ENCODE peak calls at places on chromosome 22, in ten cellular contexts. N, B, V, K, O, J, T, A, I and C are unnamed samples.

GRCh38 chr22:30882974-30883533 is 85.5 kb downstream of the MORC2 start:
- DNase-seq in N (no peak), B (no peak), V (no peak), K (no peak), O (no peak), J (no peak), T (no peak), A (no peak), I (no peak), C (no peak)

GRCh38 chr22:25039754-25040153 is 87.2 kb downstream of the KIAA1671 start:
- DNase-seq in N (no peak), B (no peak), V (no peak), K (no peak), O (no peak), J (no peak), T (no peak), A (no peak), I (no peak), C (no peak)

GRCh38 chr22:43292633-43293025 is 50.5 kb downstream of the SCUBE1 start:
- DNase-seq in N (no peak), B (no peak), V (no peak), K (no peak), O (no peak), J (no peak), T (no peak), A (no peak), I (no peak), C (no peak)

GRCh38 chr22:22884888-22885840 is 2.5 kb upstream of the IGLL5 start:
- DNase-seq in N (no peak), B (no peak), V (no peak), K (peak), O (peak), J (no peak), T (no peak), A (peak), I (no peak), C (no peak)

GRCh38 chr22:22526125-22526912 is 6.2 kb upstream of the ZNF280A start:
- DNase-seq in N (no peak), B (no peak), V (no peak), K (no peak), O (no peak), J (no peak), T (no peak), A (no peak), I (no peak), C (no peak)

GRCh38 chr22:33940741-33941140 is 20.5 kb upstream of the LARGE1 start:
- DNase-seq in N (no peak), B (no peak), V (no peak), K (no peak), O (no peak), J (no peak), T (no peak), A (no peak), I (no peak), C (no peak)

GRCh38 chr22:35023692-35024363 is 42.1 kb upstream of the ISX start:
- DNase-seq in N (peak), B (peak), V (peak), K (peak), O (peak), J (peak), T (no peak), A (peak), I (peak), C (no peak)

GRCh38 chr22:26273011-26273675 is 103.9 kb downstream of the SEZ6L start:
- DNase-seq in N (no peak), B (no peak), V (no peak), K (no peak), O (no peak), J (no peak), T (no peak), A (no peak), I (no peak), C (no peak)

GRCh38 chr22:30754971-30755759 is 60.5 kb downstream of the OSBP2 start:
- DNase-seq in N (peak), B (no peak), V (peak), K (peak), O (peak), J (peak), T (peak), A (peak), I (peak), C (peak)

GRCh38 chr22:47570851-47571250 is 808.4 kb downstream of the TBC1D22A start:
- DNase-seq in N (no peak), B (no peak), V (no peak), K (no peak), O (no peak), J (no peak), T (no peak), A (no peak), I (no peak), C (no peak)

GRCh38 chr22:25404923-25405853 is 159.3 kb upstream of the GRK3 start:
- DNase-seq in N (peak), B (no peak), V (peak), K (peak), O (peak), J (peak), T (peak), A (peak), I (peak), C (peak)

GRCh38 chr22:22400099-22400498 is 108.4 kb downstream of the ZNF280B start:
- DNase-seq in N (no peak), B (no peak), V (no peak), K (no peak), O (no peak), J (no peak), T (no peak), A (no peak), I (no peak), C (no peak)

GRCh38 chr22:29205598-29206371 is at the start of gene EMID1:
- DNase-seq in N (peak), B (no peak), V (peak), K (peak), O (no peak), J (peak), T (peak), A (peak), I (peak), C (no peak)

GRCh38 chr22:44211946-44212930 is 31.5 kb downstream of the PARVG start:
- DNase-seq in N (peak), B (no peak), V (no peak), K (no peak), O (no peak), J (no peak), T (peak), A (no peak), I (no peak), C (no peak)

GRCh38 chr22:25361899-25362214 is 142.4 kb downstream of the CRYBB2 start:
- DNase-seq in N (no peak), B (no peak), V (no peak), K (no peak), O (no peak), J (no peak), T (no peak), A (no peak), I (no peak), C (no peak)

GRCh38 chr22:49687333-49687732 is 140.3 kb downstream of the BRD1 start:
- DNase-seq in N (no peak), B (no peak), V (no peak), K (no peak), O (no peak), J (no peak), T (no peak), A (no peak), I (no peak), C (no peak)

GRCh38 chr22:33014621-33015020 is 43.6 kb downstream of the SYN3 start:
- DNase-seq in N (no peak), B (no peak), V (no peak), K (no peak), O (no peak), J (no peak), T (no peak), A (no peak), I (no peak), C (no peak)

GRCh38 chr22:44025171-44026065 is 1.3 kb downstream of the PARVB start:
- DNase-seq in N (no peak), B (no peak), V (no peak), K (peak), O (no peak), J (no peak), T (no peak), A (peak), I (peak), C (no peak)

GRCh38 chr22:44092636-44093220 is 68.6 kb downstream of the PARVB start:
- DNase-seq in N (no peak), B (no peak), V (no peak), K (no peak), O (no peak), J (no peak), T (no peak), A (no peak), I (no peak), C (no peak)

GRCh38 chr22:49589811-49590210 is 237.9 kb downstream of the BRD1 start:
- DNase-seq in N (no peak), B (no peak), V (no peak), K (no peak), O (no peak), J (no peak), T (no peak), A (no peak), I (no peak), C (no peak)

GRCh38 chr22:35212996-35213395 is 44.3 kb upstream of the HMGXB4 start:
- DNase-seq in N (no peak), B (no peak), V (no peak), K (no peak), O (no peak), J (no peak), T (no peak), A (no peak), I (no peak), C (no peak)

GRCh38 chr22:30541979-30542810 is 4.3 kb downstream of the SEC14L6 start:
- DNase-seq in N (no peak), B (no peak), V (peak), K (no peak), O (no peak), J (peak), T (no peak), A (no peak), I (peak), C (no peak)

GRCh38 chr22:44845191-44845590 is 92.8 kb downstream of the ARHGAP8 start:
- DNase-seq in N (no peak), B (no peak), V (no peak), K (no peak), O (no peak), J (no peak), T (no peak), A (no peak), I (no peak), C (no peak)

GRCh38 chr22:49784630-49784971 is 43.1 kb downstream of the BRD1 start:
- DNase-seq in N (no peak), B (no peak), V (no peak), K (no peak), O (no peak), J (no peak), T (no peak), A (no peak), I (no peak), C (no peak)

GRCh38 chr22:43424201-43424600 is 12.4 kb downstream of the MPPED1 start:
- DNase-seq in N (no peak), B (no peak), V (no peak), K (no peak), O (no peak), J (no peak), T (no peak), A (no peak), I (no peak), C (no peak)

GRCh38 chr22:30206964-30207363 is 39.6 kb downstream of the LIF start:
- DNase-seq in N (peak), B (peak), V (no peak), K (no peak), O (no peak), J (peak), T (peak), A (peak), I (peak), C (peak)

GRCh38 chr22:36775589-36775965 is 342 bp downstream of the IFT27 start:
- DNase-seq in N (peak), B (no peak), V (peak), K (no peak), O (peak), J (peak), T (peak), A (peak), I (peak), C (no peak)

GRCh38 chr22:26573026-26573662 is 16.8 kb downstream of the TPST2 start:
- DNase-seq in N (no peak), B (no peak), V (no peak), K (peak), O (peak), J (no peak), T (peak), A (no peak), I (peak), C (no peak)

GRCh38 chr22:44068422-44069191 is 44.5 kb downstream of the PARVB start:
- DNase-seq in N (no peak), B (no peak), V (no peak), K (peak), O (peak), J (no peak), T (no peak), A (peak), I (no peak), C (no peak)

GRCh38 chr22:47177334-47177815 is 414.9 kb downstream of the TBC1D22A start:
- DNase-seq in N (no peak), B (no peak), V (no peak), K (no peak), O (no peak), J (no peak), T (no peak), A (no peak), I (no peak), C (no peak)

GRCh38 chr22:38518620-38519019 is 12.5 kb upstream of the DDX17 start:
- DNase-seq in N (no peak), B (no peak), V (no peak), K (no peak), O (no peak), J (no peak), T (no peak), A (no peak), I (no peak), C (no peak)

DNA sequence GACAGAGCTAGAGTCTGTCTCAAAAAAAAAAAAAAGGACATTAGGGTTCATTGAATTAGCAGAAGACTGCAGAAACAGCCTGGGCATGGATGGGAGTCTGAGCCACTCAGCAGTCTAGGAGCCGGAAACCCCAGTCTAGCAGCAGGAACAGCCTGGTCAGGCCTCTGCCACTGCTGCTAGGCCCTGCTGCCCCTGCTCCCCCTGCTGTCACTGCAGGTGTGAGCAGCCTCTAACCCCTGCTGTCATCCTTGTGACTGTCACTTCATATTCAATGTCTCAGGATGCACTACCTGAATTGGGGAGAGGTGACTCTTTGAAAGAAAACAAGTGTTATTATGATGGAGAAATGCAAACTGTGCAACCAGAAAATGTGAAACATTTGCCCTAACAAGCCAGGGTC is 7.0 kb upstream of the DDX17 start:
- DNase-seq in N (no peak), B (no peak), V (no peak), K (peak), O (no peak), J (peak), T (no peak), A (peak), I (no peak), C (no peak)
- TF ChIP-seq CTCF in N (no peak), B (no peak), V (peak), K (peak), O (no peak), J (peak), T (no peak), A (peak), I (no peak), C (no peak)

GRCh38 chr22:19911540-19912235 is 29.9 kb upstream of the COMT start:
- DNase-seq in N (no peak), B (no peak), V (no peak), K (no peak), O (no peak), J (no peak), T (no peak), A (no peak), I (no peak), C (no peak)

GRCh38 chr22:19913337-19913936 is 28.1 kb upstream of the COMT start:
- DNase-seq in N (no peak), B (no peak), V (no peak), K (no peak), O (no peak), J (no peak), T (no peak), A (no peak), I (no peak), C (no peak)

GRCh38 chr22:19909350-19910179 is 32.0 kb upstream of the COMT start:
- DNase-seq in N (peak), B (peak), V (peak), K (peak), O (peak), J (peak), T (peak), A (peak), I (peak), C (peak)

GRCh38 chr22:19912236-19912999 is 29.2 kb upstream of the COMT start:
- DNase-seq in N (no peak), B (no peak), V (no peak), K (peak), O (no peak), J (peak), T (no peak), A (no peak), I (peak), C (no peak)

GRCh38 chr22:19910180-19910744 is 31.3 kb upstream of the COMT start:
- DNase-seq in N (no peak), B (no peak), V (no peak), K (no peak), O (no peak), J (no peak), T (no peak), A (no peak), I (no peak), C (no peak)
- TF ChIP-seq CTCF in N (no peak), B (peak), V (no peak), K (no peak), O (no peak), J (no peak), T (no peak), A (no peak), I (no peak), C (peak)

GRCh38 chr22:28015676-28016601 is 96.9 kb upstream of the PITPNB start:
- DNase-seq in N (no peak), B (no peak), V (no peak), K (no peak), O (no peak), J (peak), T (no peak), A (no peak), I (no peak), C (no peak)
- TF ChIP-seq CTCF in N (no peak), B (no peak), V (no peak), K (no peak), O (no peak), J (no peak), T (no peak), A (no peak), I (no peak), C (no peak)

GRCh38 chr22:40161182-40161581 is 16.5 kb upstream of the TNRC6B start:
- DNase-seq in N (no peak), B (no peak), V (no peak), K (no peak), O (no peak), J (no peak), T (no peak), A (no peak), I (no peak), C (no peak)

GRCh38 chr22:40153186-40153585 is 24.5 kb upstream of the TNRC6B start:
- DNase-seq in N (no peak), B (no peak), V (no peak), K (no peak), O (no peak), J (no peak), T (no peak), A (no peak), I (no peak), C (no peak)

GRCh38 chr22:40156001-40156516 is 21.7 kb upstream of the TNRC6B start:
- DNase-seq in N (peak), B (no peak), V (no peak), K (peak), O (no peak), J (no peak), T (peak), A (no peak), I (peak), C (peak)

GRCh38 chr22:40153705-40154104 is 24.0 kb upstream of the TNRC6B start:
- DNase-seq in N (no peak), B (no peak), V (no peak), K (no peak), O (no peak), J (no peak), T (no peak), A (no peak), I (no peak), C (no peak)

DNA sequence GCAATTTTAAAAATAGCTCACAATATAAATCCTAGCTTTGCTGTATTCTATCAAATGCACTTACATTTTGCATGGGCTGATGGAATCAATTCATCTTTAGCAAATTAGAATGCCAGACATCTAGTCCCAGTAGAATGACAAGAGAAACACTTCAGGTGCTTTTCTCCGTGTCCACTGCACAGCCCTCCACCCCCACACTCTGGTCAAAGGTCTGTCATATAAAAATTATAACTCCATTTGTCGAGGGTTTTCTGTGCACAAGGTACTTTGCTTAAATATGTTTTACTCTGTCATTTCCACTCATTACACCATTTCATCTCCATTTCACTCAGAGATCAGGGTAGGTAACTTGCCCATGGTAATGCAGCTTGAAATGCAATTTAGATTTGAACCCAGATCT is 20.2 kb upstream of the TNRC6B start:
- DNase-seq in N (no peak), B (no peak), V (no peak), K (no peak), O (no peak), J (no peak), T (no peak), A (no peak), I (no peak), C (no peak)
- TF ChIP-seq CTCF in N (no peak), B (no peak), V (no peak), K (no peak), O (no peak), J (no peak), T (no peak), A (no peak), I (no peak), C (no peak)

DNA sequence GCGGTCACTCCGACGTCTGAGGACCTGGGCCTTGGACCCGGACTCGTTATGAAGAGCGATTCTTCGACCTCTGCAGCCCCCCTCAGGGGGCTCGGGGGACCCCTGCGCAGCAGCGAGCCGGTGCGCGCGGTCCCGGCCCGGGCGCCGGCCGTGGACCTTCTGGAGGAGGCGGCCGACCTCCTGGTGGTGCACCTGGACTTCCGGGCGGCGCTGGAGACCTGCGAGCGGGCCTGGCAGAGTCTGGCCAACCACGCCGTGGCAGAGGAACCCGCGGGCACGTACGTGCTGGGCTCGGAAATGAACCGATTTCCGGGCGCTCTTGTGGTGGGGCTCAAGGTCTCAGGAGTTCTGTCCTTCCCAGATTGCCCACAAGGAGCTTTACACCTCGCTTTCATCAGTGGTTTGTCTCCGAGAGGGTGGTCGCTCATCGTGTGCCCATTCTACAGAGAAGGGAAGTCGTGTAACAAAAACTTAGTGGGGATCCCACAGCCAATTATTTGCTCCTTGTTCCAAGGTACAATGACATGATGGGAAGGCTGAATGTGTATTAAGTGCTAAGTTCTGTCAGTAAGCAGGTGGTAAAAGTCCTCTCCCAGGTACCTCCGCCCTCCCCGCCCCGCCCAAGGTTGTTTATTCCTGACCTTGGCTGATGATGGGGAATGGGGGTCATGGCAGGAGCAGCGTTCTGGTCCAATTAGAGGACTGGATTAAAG is 695 bp downstream of the PEX26 start:
- DNase-seq in N (peak), B (no peak), V (peak), K (peak), O (no peak), J (no peak), T (peak), A (peak), I (peak), C (peak)
- TF ChIP-seq CTCF in N (no peak), B (no peak), V (peak), K (no peak), O (no peak), J (peak), T (peak), A (peak), I (no peak), C (peak)

DNA sequence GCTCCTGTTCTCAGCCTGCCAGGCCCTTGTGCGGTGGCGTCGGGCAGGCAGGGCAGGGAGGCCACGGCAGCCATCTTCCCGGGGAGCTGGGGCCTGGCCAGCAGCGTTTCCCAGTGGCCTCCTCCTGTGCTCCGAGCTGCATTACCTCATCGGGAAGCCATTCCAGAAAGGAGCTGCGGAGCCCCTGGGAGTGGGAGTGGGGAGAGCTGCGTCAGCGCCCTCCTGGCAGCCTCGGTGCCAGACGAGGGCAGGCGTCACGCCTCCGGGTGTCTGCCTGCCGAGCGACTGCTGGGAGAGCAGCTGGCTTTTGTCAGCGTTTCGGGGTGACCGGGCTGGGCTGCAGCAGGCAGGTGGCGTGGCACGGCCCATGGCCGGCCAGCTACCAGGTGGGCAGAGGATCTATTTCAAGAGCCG is 30.9 kb upstream of the WNT7B start:
- DNase-seq in N (peak), B (no peak), V (no peak), K (no peak), O (peak), J (no peak), T (peak), A (no peak), I (peak), C (peak)
- TF ChIP-seq CTCF in N (no peak), B (no peak), V (no peak), K (no peak), O (no peak), J (no peak), T (no peak), A (no peak), I (no peak), C (no peak)

GRCh38 chr22:41857160-41857859 is 24.4 kb downstream of the SREBF2 start:
- DNase-seq in N (peak), B (peak), V (no peak), K (peak), O (peak), J (peak), T (peak), A (peak), I (peak), C (peak)
- TF ChIP-seq CTCF in N (peak), B (peak), V (peak), K (peak), O (peak), J (peak), T (peak), A (peak), I (no peak), C (peak)